ENCODE peak calls at places on chromosome X, in seven cellular contexts. G is AG08396, R is endothelial cell, Q is GM23338, O is neuronal stem cell, M is T-cell, U is cardiac muscle cell. S is an unnamed sample.

GRCh38 chrX:71923516-71923915 is 12.9 kb downstream of the NHSL2 start:
- DNase-seq in G (no peak), Q (no peak), O (no peak), U (no peak), R (no peak), M (no peak), S (no peak)

GRCh38 chrX:150361070-150361776 is 1.9 kb upstream of the MAMLD1 start:
- DNase-seq in U (peak), M (no peak), O (no peak), R (peak), Q (peak), G (no peak), S (no peak)

GRCh38 chrX:132737743-132738142 is 220.7 kb downstream of the HS6ST2 start:
- DNase-seq in M (no peak), Q (no peak), R (no peak), G (no peak), U (no peak), O (no peak), S (no peak)

GRCh38 chrX:38212246-38212645 is 8.4 kb downstream of the SRPX start:
- DNase-seq in U (no peak), O (no peak), R (no peak), M (no peak), G (no peak), Q (no peak), S (no peak)

GRCh38 chrX:123060986-123061385 is 123.1 kb upstream of the GRIA3 start:
- DNase-seq in U (no peak), G (no peak), O (no peak), R (no peak), M (no peak), Q (no peak), S (no peak)

GRCh38 chrX:108167211-108167872 is 75.8 kb downstream of the ATG4A start:
- DNase-seq in O (no peak), G (no peak), Q (no peak), R (no peak), M (no peak), U (no peak), S (no peak)

GRCh38 chrX:19972984-19973383 is 17.9 kb downstream of the BCLAF3 start:
- DNase-seq in Q (no peak), M (no peak), U (no peak), G (no peak), R (no peak), O (no peak), S (no peak)

GRCh38 chrX:77440310-77440709 is 6.9 kb upstream of the FGF16 start:
- DNase-seq in O (no peak), M (no peak), Q (no peak), R (no peak), G (no peak), U (no peak), S (no peak)

GRCh38 chrX:3711331-3711917 is 2.0 kb downstream of the PRKX start:
- DNase-seq in G (no peak), Q (no peak), M (no peak), U (no peak), R (no peak), O (no peak), S (no peak)

GRCh38 chrX:107894038-107894437 is 68.4 kb downstream of the MID2 start:
- DNase-seq in M (no peak), R (peak), G (peak), U (peak), O (peak), Q (peak), S (no peak)

GRCh38 chrX:17495052-17495451 is 120.1 kb downstream of the NHS start:
- DNase-seq in G (no peak), O (no peak), Q (no peak), M (no peak), R (no peak), U (no peak), S (no peak)

GRCh38 chrX:133959972-133960371 is 25.4 kb downstream of the GPC3 start:
- DNase-seq in R (no peak), G (no peak), M (no peak), U (no peak), O (no peak), Q (no peak), S (no peak)

GRCh38 chrX:153522259-153522658 is 4.8 kb downstream of the ATP2B3 start:
- DNase-seq in R (no peak), U (no peak), Q (peak), M (no peak), G (no peak), O (no peak), S (no peak)

GRCh38 chrX:132749406-132749805 is 209.0 kb downstream of the HS6ST2 start:
- DNase-seq in Q (no peak), O (no peak), G (no peak), M (no peak), R (no peak), U (no peak), S (no peak)

GRCh38 chrX:134711135-134711941 is 53.1 kb upstream of the PLAC1 start:
- DNase-seq in G (no peak), Q (no peak), U (no peak), O (no peak), M (no peak), R (no peak), S (no peak)

GRCh38 chrX:17373337-17373736 is 1.7 kb upstream of the NHS start:
- DNase-seq in R (no peak), U (peak), Q (no peak), O (no peak), G (no peak), M (no peak), S (no peak)

GRCh38 chrX:39891781-39892180 is 206.0 kb downstream of the BCOR start:
- DNase-seq in M (no peak), G (no peak), R (no peak), O (no peak), U (no peak), Q (no peak), S (no peak)

GRCh38 chrX:47608130-47608810 is 11.4 kb downstream of the SYN1 start:
- DNase-seq in R (no peak), M (no peak), O (no peak), Q (peak), U (no peak), G (peak), S (no peak)

GRCh38 chrX:38275615-38276014 is 51.7 kb downstream of the RPGR start:
- DNase-seq in M (no peak), Q (no peak), O (no peak), U (no peak), R (no peak), G (peak), S (peak)

S was measured in epithelial cell of proximal tubule.